ENCODE peak calls at places on chromosome 13, in seven cellular contexts. F is NCI-H1048; P is adrenal gland; L is astrocyte; Y is stimulated activated CD4-positive, alpha-beta T cell treated with anti-CD3 and anti-CD28 coated beads, Interleukin-2, amount 100 ng/mL, for 4 hours; B is activated CD4-positive, CD25-positive, alpha-beta regulatory T cell; C is NCI-H82. T is an unnamed sample.

GRCh38 chr13:40974460-40975407 is 44.4 kb downstream of the ELF1 start:
- DNase-seq in B (peak; percentile 2), P (peak; percentile 50), C (peak; percentile 82), Y (peak; percentile 13), F (no peak), L (peak; percentile 40), T (no peak)

GRCh38 chr13:93472296-93472695 is 245.7 kb downstream of the GPC6 start:
- DNase-seq in Y (no peak), P (no peak), B (no peak), F (no peak), C (no peak), L (no peak), T (no peak)

GRCh38 chr13:72539925-72540324 is 187.5 kb downstream of the MZT1 start:
- DNase-seq in F (no peak), B (no peak), L (no peak), Y (no peak), P (no peak), C (no peak), T (no peak)

GRCh38 chr13:51804295-51805172 is 571 bp upstream of the DHRS12 start:
- DNase-seq in C (peak; percentile 79), Y (peak; percentile 24), P (peak; percentile 38), F (no peak), B (peak; percentile 14), L (no peak), T (no peak)

GRCh38 chr13:95341441-95341840 is 40.2 kb upstream of the ABCC4 start:
- DNase-seq in C (no peak), B (no peak), Y (no peak), F (no peak), P (no peak), L (peak; percentile 37), T (no peak)

GRCh38 chr13:72953391-72953960 is 105.3 kb upstream of the KLF5 start:
- DNase-seq in B (no peak), L (no peak), Y (no peak), P (no peak), F (no peak), C (no peak), T (no peak)

GRCh38 chr13:32222046-32222676 is 93.0 kb downstream of the ZAR1L start:
- DNase-seq in F (no peak), C (no peak), B (no peak), L (no peak), P (no peak), Y (no peak), T (no peak)

GRCh38 chr13:97953376-97953970 is at the start of gene IPO5:
- DNase-seq in C (no peak), F (no peak), B (no peak), Y (no peak), L (peak; percentile 96), P (no peak), T (no peak)